ENCODE peak calls at places on chromosomes 6 and 20, in eight cellular contexts. One of them, this sample, is unnamed.
A peak's percentile ranks its signal among the peaks of the same experiment; 100 is the strongest.

GRCh38 chr6:151738267-151738666 is 69.2 kb upstream of the ESR1 start:
- DNase-seq in A549: no peak
- DNase-seq in GM18507: no peak
- DNase-seq in astrocyte of the cerebellum: no peak
- DNase-seq in GM19239: no peak
- DNase-seq in anterior cingulate cortex: no peak
- DNase-seq in nucleus accumbens: no peak
- DNase-seq in NCI-H2081: no peak
- DNase-seq in this sample: no peak

GRCh38 chr20:63847374-63848002 is 13.8 kb upstream of the ABHD16B start:
- DNase-seq in GM19239: no peak
- DNase-seq in NCI-H2081: no peak
- DNase-seq in A549: no peak
- DNase-seq in GM18507: no peak
- DNase-seq in anterior cingulate cortex: no peak
- DNase-seq in nucleus accumbens: no peak
- DNase-seq in astrocyte of the cerebellum: no peak
- DNase-seq in this sample: no peak

GRCh38 chr6:100210138-100210872 is 216.3 kb upstream of the MCHR2 start:
- DNase-seq in astrocyte of the cerebellum: no peak
- DNase-seq in A549: no peak
- DNase-seq in nucleus accumbens: no peak
- DNase-seq in GM18507: no peak
- DNase-seq in NCI-H2081: no peak
- DNase-seq in GM19239: no peak
- DNase-seq in anterior cingulate cortex: no peak
- DNase-seq in this sample: no peak

GRCh38 chr20:8133816-8134451 is 1.9 kb downstream of the PLCB1 start:
- DNase-seq in A549: no peak
- DNase-seq in nucleus accumbens: no peak
- DNase-seq in GM19239: no peak
- DNase-seq in GM18507: no peak
- DNase-seq in NCI-H2081: no peak
- DNase-seq in astrocyte of the cerebellum: no peak
- DNase-seq in anterior cingulate cortex: no peak
- DNase-seq in this sample: no peak

GRCh38 chr6:79913369-79913768 is 34.0 kb downstream of the ELOVL4 start:
- DNase-seq in GM19239: no peak
- DNase-seq in A549: no peak
- DNase-seq in NCI-H2081: peak; percentile 9
- DNase-seq in astrocyte of the cerebellum: no peak
- DNase-seq in GM18507: no peak
- DNase-seq in anterior cingulate cortex: no peak
- DNase-seq in nucleus accumbens: no peak
- DNase-seq in this sample: no peak

GRCh38 chr20:48051810-48052491 is 266.7 kb upstream of the SULF2 start:
- DNase-seq in anterior cingulate cortex: no peak
- DNase-seq in NCI-H2081: peak; percentile 27
- DNase-seq in GM18507: no peak
- DNase-seq in A549: peak; percentile 28
- DNase-seq in nucleus accumbens: no peak
- DNase-seq in astrocyte of the cerebellum: peak; percentile 72
- DNase-seq in GM19239: no peak
- DNase-seq in this sample: no peak

GRCh38 chr20:18545566-18545965 is 21.7 kb upstream of the SMIM26 start:
- DNase-seq in astrocyte of the cerebellum: no peak
- DNase-seq in GM18507: no peak
- DNase-seq in A549: no peak
- DNase-seq in nucleus accumbens: no peak
- DNase-seq in GM19239: no peak
- DNase-seq in NCI-H2081: no peak
- DNase-seq in anterior cingulate cortex: no peak
- DNase-seq in this sample: no peak

GRCh38 chr6:18997375-18997826 is 610.3 kb downstream of the RNF144B start:
- DNase-seq in anterior cingulate cortex: no peak
- DNase-seq in A549: peak; percentile 5
- DNase-seq in GM18507: no peak
- DNase-seq in astrocyte of the cerebellum: peak; percentile 47
- DNase-seq in nucleus accumbens: no peak
- DNase-seq in GM19239: peak; percentile 4
- DNase-seq in NCI-H2081: peak; percentile 24
- DNase-seq in this sample: no peak

GRCh38 chr6:127618729-127619128 is 41.8 kb downstream of the C6orf58 start:
- DNase-seq in A549: no peak
- DNase-seq in NCI-H2081: no peak
- DNase-seq in GM19239: no peak
- DNase-seq in anterior cingulate cortex: no peak
- DNase-seq in astrocyte of the cerebellum: no peak
- DNase-seq in GM18507: no peak
- DNase-seq in nucleus accumbens: no peak
- DNase-seq in this sample: no peak

GRCh38 chr6:37209461-37210205 is 39.7 kb downstream of the PIM1 start:
- DNase-seq in GM18507: no peak
- DNase-seq in nucleus accumbens: no peak
- DNase-seq in anterior cingulate cortex: no peak
- DNase-seq in A549: no peak
- DNase-seq in NCI-H2081: no peak
- DNase-seq in astrocyte of the cerebellum: no peak
- DNase-seq in GM19239: no peak
- DNase-seq in this sample: no peak

GRCh38 chr6:139189665-139190064 is 54.8 kb downstream of the HECA start:
- DNase-seq in NCI-H2081: no peak
- DNase-seq in A549: no peak
- DNase-seq in anterior cingulate cortex: no peak
- DNase-seq in GM18507: no peak
- DNase-seq in nucleus accumbens: no peak
- DNase-seq in astrocyte of the cerebellum: no peak
- DNase-seq in GM19239: no peak
- DNase-seq in this sample: no peak

GRCh38 chr6:110731196-110731595 is 84.1 kb downstream of the CDK19 start:
- DNase-seq in astrocyte of the cerebellum: no peak
- DNase-seq in NCI-H2081: no peak
- DNase-seq in nucleus accumbens: no peak
- DNase-seq in A549: no peak
- DNase-seq in anterior cingulate cortex: no peak
- DNase-seq in GM18507: no peak
- DNase-seq in GM19239: no peak
- DNase-seq in this sample: no peak

GRCh38 chr6:57162516-57162915 is 9.6 kb upstream of the BAG2 start:
- DNase-seq in NCI-H2081: no peak
- DNase-seq in A549: no peak
- DNase-seq in nucleus accumbens: no peak
- DNase-seq in GM19239: no peak
- DNase-seq in astrocyte of the cerebellum: no peak
- DNase-seq in GM18507: no peak
- DNase-seq in anterior cingulate cortex: no peak
- DNase-seq in this sample: no peak

GRCh38 chr6:169845426-169846285 is 94.2 kb downstream of the ERMARD start:
- DNase-seq in GM18507: no peak
- DNase-seq in GM19239: no peak
- DNase-seq in anterior cingulate cortex: no peak
- DNase-seq in astrocyte of the cerebellum: no peak
- DNase-seq in nucleus accumbens: no peak
- DNase-seq in A549: no peak
- DNase-seq in NCI-H2081: no peak
- DNase-seq in this sample: no peak

GRCh38 chr6:47251396-47251795 is 58.3 kb downstream of the TNFRSF21 start:
- DNase-seq in anterior cingulate cortex: no peak
- DNase-seq in GM18507: no peak
- DNase-seq in A549: no peak
- DNase-seq in NCI-H2081: no peak
- DNase-seq in nucleus accumbens: no peak
- DNase-seq in astrocyte of the cerebellum: no peak
- DNase-seq in GM19239: no peak
- DNase-seq in this sample: no peak

GRCh38 chr6:114939630-114940029 is 596.8 kb upstream of the HS3ST5 start:
- DNase-seq in GM19239: no peak
- DNase-seq in astrocyte of the cerebellum: no peak
- DNase-seq in GM18507: no peak
- DNase-seq in nucleus accumbens: no peak
- DNase-seq in A549: no peak
- DNase-seq in NCI-H2081: no peak
- DNase-seq in anterior cingulate cortex: no peak
- DNase-seq in this sample: no peak

This sample was measured in dorsolateral prefrontal cortex.